ENCODE peak calls at places on chromosomes 13 and 19, in six cellular contexts. L is GM23338; N is retina; Z is ecto neural progenitor cell; R is EL; K is stimulated activated CD4-positive, alpha-beta T cell treated with anti-CD3 and anti-CD28 coated beads, Interleukin-15, amount 100 ng/mL, for 1 hour. I is an unnamed sample.

GRCh38 chr13:106230450-106230849 is 305.0 kb downstream of the EFNB2 start:
- DNase-seq in L (no peak), N (no peak), Z (no peak), R (peak), K (no peak), I (no peak)

GRCh38 chr13:53151692-53152421 is 123.2 kb downstream of the OLFM4 start:
- DNase-seq in L (peak), N (peak), Z (peak), R (peak), K (no peak), I (no peak)

GRCh38 chr13:32733685-32734084 is 147.4 kb downstream of the PDS5B start:
- DNase-seq in L (no peak), N (no peak), Z (no peak), R (no peak), K (no peak), I (no peak)

GRCh38 chr13:51370116-51370515 is 30.6 kb downstream of the SERPINE3 start:
- DNase-seq in L (no peak), N (no peak), Z (no peak), R (peak), K (no peak), I (no peak)

GRCh38 chr19:56670401-56670960 is 1.1 kb downstream of the ZNF835 start:
- DNase-seq in L (no peak), N (no peak), Z (no peak), R (no peak), K (no peak), I (no peak)

GRCh38 chr13:45737571-45738002 is 35.5 kb downstream of the CBY2 start:
- DNase-seq in L (peak), N (no peak), Z (no peak), R (no peak), K (no peak), I (no peak)

GRCh38 chr19:2478756-2479555 is 3.0 kb downstream of the GADD45B start:
- DNase-seq in L (peak), N (no peak), Z (no peak), R (peak), K (peak), I (peak)

GRCh38 chr13:51924756-51925544 is 63.2 kb downstream of the CCDC70 start:
- DNase-seq in L (no peak), N (no peak), Z (no peak), R (no peak), K (no peak), I (no peak)